ENCODE peak calls at places on chromosome 11, in four cellular contexts. N, Q, I and H are unnamed samples. For H3K4me1, the result is how much of the 10 kb centered on the place peaks cover.

GRCh38 chr11:87304350-87304749 is 266.6 kb downstream of the TMEM135 start:
- DNase-seq in N (no peak), Q (no peak), I (peak), H (peak)

GRCh38 chr11:63764712-63765631 is 3.6 kb downstream of the ZFTA start:
- DNase-seq in N (peak), Q (peak), I (peak), H (no peak)

GRCh38 chr11:18222814-18223421 is 13.7 kb downstream of the SAA4 start:
- DNase-seq in N (no peak), Q (no peak), I (no peak), H (no peak)

GRCh38 chr11:45161252-45162063 is 15.0 kb downstream of the PRDM11 start:
- DNase-seq in N (no peak), Q (no peak), I (no peak), H (no peak)

GRCh38 chr11:131975624-131976420 is 605.4 kb downstream of the NTM start:
- DNase-seq in N (no peak), Q (no peak), I (no peak), H (no peak)

GRCh38 chr11:73997120-73997772 is 11.6 kb downstream of the UCP3 start:
- DNase-seq in N (no peak), Q (no peak), I (no peak), H (no peak)

GRCh38 chr11:43578346-43579170 is 102.0 kb upstream of the HSD17B12 start:
- DNase-seq in N (peak), Q (no peak), I (peak), H (peak)

GRCh38 chr11:69011624-69012091 is 1.4 kb downstream of the MRGPRF start:
- DNase-seq in N (no peak), Q (no peak), I (no peak), H (no peak)

GRCh38 chr11:35618497-35619029 is 303 bp downstream of the FJX1 start:
- DNase-seq in N (peak), Q (peak), I (peak), H (peak)

GRCh38 chr11:2885676-2886081 is at the start of gene CDKN1C:
- DNase-seq in N (peak), Q (peak), I (peak), H (peak)

GRCh38 chr11:122697636-122698167 is 42.2 kb downstream of the UBASH3B start:
- DNase-seq in N (peak), Q (no peak), I (peak), H (no peak)

GRCh38 chr11:126834573-126834972 is 166.0 kb downstream of the KIRREL3 start:
- DNase-seq in N (no peak), Q (no peak), I (no peak), H (no peak)

GRCh38 chr11:92920295-92920694 is 49.2 kb upstream of the MTNR1B start:
- DNase-seq in N (no peak), Q (no peak), I (no peak), H (no peak)

GRCh38 chr11:63761870-63762661 is 6.5 kb downstream of the ZFTA start:
- DNase-seq in N (no peak), Q (peak), I (peak), H (no peak)

GRCh38 chr11:36130401-36130800 is 158.8 kb downstream of the COMMD9 start:
- DNase-seq in N (no peak), Q (no peak), I (peak), H (no peak)

GRCh38 chr11:76233196-76233921 is 27.1 kb upstream of the WNT11 start:
- DNase-seq in N (no peak), Q (no peak), I (no peak), H (no peak)

GRCh38 chr11:67252831-67253239 is 13.4 kb upstream of the GRK2 start:
- DNase-seq in N (peak), Q (no peak), I (peak), H (peak)

GRCh38 chr11:10936999-10937398 is 79.1 kb upstream of the ZBED5 start:
- DNase-seq in N (no peak), Q (no peak), I (no peak), H (no peak)

GRCh38 chr11:48077251-48077650 is 96.9 kb downstream of the PTPRJ start:
- DNase-seq in N (no peak), Q (no peak), I (no peak), H (no peak)

GRCh38 chr11:111512296-111513239 is at the start of gene BTG4:
- DNase-seq in N (peak), Q (peak), I (no peak), H (no peak)

GRCh38 chr11:114160884-114161283 is 101.4 kb downstream of the ZBTB16 start:
- DNase-seq in N (no peak), Q (no peak), I (peak), H (no peak)
- H3K4me1 ChIP-seq in N (under half), Q (half or more), I (under half), H (half or more)

GRCh38 chr11:102761646-102762238 is 18.7 kb downstream of the MMP10 start:
- DNase-seq in N (no peak), Q (no peak), I (no peak), H (peak)

GRCh38 chr11:102760355-102761035 is 19.9 kb downstream of the MMP10 start:
- DNase-seq in N (peak), Q (peak), I (peak), H (peak)

GRCh38 chr11:102757823-102758549 is 22.4 kb downstream of the MMP10 start:
- DNase-seq in N (peak), Q (no peak), I (peak), H (peak)

GRCh38 chr11:102763440-102763839 is 17.0 kb downstream of the MMP10 start:
- DNase-seq in N (no peak), Q (no peak), I (no peak), H (no peak)

GRCh38 chr11:102762414-102762813 is 18.0 kb downstream of the MMP10 start:
- DNase-seq in N (no peak), Q (no peak), I (peak), H (peak)
- H3K4me1 ChIP-seq in N (under half), Q (under half), I (under half), H (under half)

GRCh38 chr11:118615996-118616395 is 8.6 kb downstream of the PHLDB1 start:
- DNase-seq in N (no peak), Q (no peak), I (no peak), H (no peak)

GRCh38 chr11:118612378-118612777 is 5.0 kb downstream of the PHLDB1 start:
- DNase-seq in N (peak), Q (no peak), I (no peak), H (peak)

GRCh38 chr11:118610773-118611432 is 3.5 kb downstream of the PHLDB1 start:
- DNase-seq in N (peak), Q (peak), I (peak), H (peak)

GRCh38 chr11:118615282-118615979 is 8.0 kb downstream of the PHLDB1 start:
- DNase-seq in N (no peak), Q (no peak), I (no peak), H (no peak)

DNA sequence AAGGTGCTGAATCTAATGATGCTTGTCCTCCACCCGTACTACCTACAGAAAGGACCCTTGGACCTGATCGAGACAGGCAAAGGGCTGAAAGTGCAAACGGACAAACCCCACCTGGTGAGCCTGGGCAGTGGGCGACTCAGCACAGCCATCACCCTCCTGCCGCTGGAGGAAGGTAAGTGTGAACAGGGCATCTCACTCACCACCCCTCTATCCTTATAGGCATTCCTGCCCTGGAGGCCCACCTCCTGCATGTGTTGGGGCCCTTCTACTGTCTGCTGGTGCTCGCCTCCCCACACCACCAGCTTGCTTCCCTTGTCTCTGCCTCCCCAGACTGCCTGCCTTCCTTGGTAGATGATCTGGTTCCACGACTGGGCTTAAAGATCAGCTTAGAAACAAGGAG is 7.1 kb downstream of the PHLDB1 start:
- DNase-seq in N (no peak), Q (no peak), I (no peak), H (no peak)
- H3K4me1 ChIP-seq in N (under half), Q (half or more), I (under half), H (half or more)

GRCh38 chr11:119356349-119357031 is 10.0 kb upstream of the MFRP start:
- DNase-seq in N (peak), Q (peak), I (peak), H (peak)
- H3K4me1 ChIP-seq in N (under half), Q (under half), I (under half), H (under half)

GRCh38 chr11:15793032-15793996 is 563.0 kb downstream of the SOX6 start:
- DNase-seq in N (peak), Q (no peak), I (peak), H (peak)
- H3K4me1 ChIP-seq in N (under half), Q (under half), I (under half), H (under half)

GRCh38 chr11:13009921-13010736 is 1.0 kb downstream of the RASSF10 start:
- DNase-seq in N (peak), Q (peak), I (no peak), H (peak)

GRCh38 chr11:13012037-13012693 is 3.0 kb downstream of the RASSF10 start:
- DNase-seq in N (peak), Q (peak), I (no peak), H (no peak)

GRCh38 chr11:13010737-13011342 is 1.7 kb downstream of the RASSF10 start:
- DNase-seq in N (peak), Q (peak), I (no peak), H (no peak)

GRCh38 chr11:13013054-13013488 is 4.0 kb downstream of the RASSF10 start:
- DNase-seq in N (no peak), Q (no peak), I (no peak), H (no peak)

DNA sequence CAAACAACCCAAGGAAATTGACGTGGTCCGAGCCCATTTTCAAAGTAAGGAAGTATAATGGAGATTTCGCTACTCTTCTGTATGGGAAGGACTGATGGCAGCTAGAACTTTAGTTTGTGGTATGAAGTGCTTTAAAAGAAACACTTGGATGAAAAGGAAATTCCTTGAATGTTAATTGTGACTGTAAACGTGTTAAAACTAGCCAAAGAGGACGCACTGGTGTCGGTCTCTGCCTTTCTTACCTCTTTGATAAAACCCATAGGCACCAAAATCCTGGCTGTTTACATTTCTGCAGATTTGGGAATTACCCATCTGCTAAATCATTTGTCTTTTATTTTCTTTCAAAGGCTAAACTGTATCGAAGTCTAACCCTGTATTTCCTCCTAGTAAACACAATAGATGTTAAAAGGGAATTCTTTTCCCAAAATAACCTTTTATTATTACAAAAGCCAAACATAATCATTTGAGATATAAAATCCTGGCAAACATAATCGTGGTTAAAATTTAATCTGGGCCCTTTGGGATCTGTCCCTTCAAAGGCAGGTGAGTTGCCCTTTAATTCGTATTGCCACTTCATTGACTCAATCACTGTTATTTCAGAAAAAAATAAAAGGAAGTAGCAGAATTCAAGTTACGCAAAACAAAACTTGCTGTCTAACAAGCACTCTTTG is 2.4 kb downstream of the RASSF10 start:
- DNase-seq in N (no peak), Q (no peak), I (no peak), H (no peak)
- H3K4me1 ChIP-seq in N (under half), Q (under half), I (under half), H (under half)

DNA sequence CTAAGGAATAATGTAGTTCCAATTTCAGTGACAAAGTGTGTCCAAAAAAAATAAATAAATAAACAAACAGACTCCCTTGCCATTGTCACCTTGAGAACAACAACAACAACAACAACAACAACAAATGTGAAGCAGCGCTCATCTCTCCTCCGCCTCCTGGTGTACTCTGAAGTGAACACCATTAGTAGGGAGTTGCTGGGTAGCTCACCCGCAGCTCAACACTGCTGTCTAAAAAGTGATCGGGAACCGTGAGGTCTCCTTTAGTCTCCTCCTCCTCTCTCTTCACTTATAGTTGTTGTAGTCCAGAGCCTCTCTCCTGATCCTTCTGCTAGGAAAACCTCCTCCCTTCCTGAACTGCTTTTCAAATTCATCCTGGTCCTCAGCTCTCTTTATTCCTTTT is 215.2 kb downstream of the PGR start:
- DNase-seq in N (no peak), Q (no peak), I (no peak), H (no peak)
- H3K4me1 ChIP-seq in N (under half), Q (under half), I (under half), H (under half)

GRCh38 chr11:3939651-3940190 is 84.3 kb downstream of the STIM1 start:
- DNase-seq in N (peak), Q (no peak), I (peak), H (peak)
- H3K4me1 ChIP-seq in N (under half), Q (under half), I (under half), H (half or more)